ENCODE peak calls at places on chromosomes 12 and 14, in seven cellular contexts. N, E, K, S, W, F and P are unnamed samples.

GRCh38 chr12:78060186-78060585 is 229.5 kb downstream of the NAV3 start:
- DNase-seq in N (no peak), E (no peak), K (no peak), S (no peak), W (peak; percentile 63), F (peak; percentile 88), P (no peak)

GRCh38 chr12:47124451-47124850 is 44.7 kb upstream of the AMIGO2 start:
- DNase-seq in N (no peak), E (no peak), K (no peak), S (no peak), W (peak; percentile 60), F (peak; percentile 72), P (peak; percentile 61)

GRCh38 chr14:71403673-71404072 is 496.4 kb downstream of the PCNX1 start:
- DNase-seq in N (peak; percentile 33), E (no peak), K (no peak), S (no peak), W (peak; percentile 14), F (peak; percentile 44), P (peak; percentile 23)

GRCh38 chr12:123764109-123764508 is 2.0 kb downstream of the DNAH10 start:
- DNase-seq in N (no peak), E (no peak), K (no peak), S (no peak), W (no peak), F (no peak), P (no peak)

GRCh38 chr14:34372766-34373165 is 89.3 kb downstream of the SPTSSA start:
- DNase-seq in N (no peak), E (no peak), K (no peak), S (no peak), W (no peak), F (no peak), P (peak; percentile 66)

GRCh38 chr14:78835052-78835451 is 664.9 kb downstream of the NRXN3 start:
- DNase-seq in N (no peak), E (no peak), K (no peak), S (no peak), W (no peak), F (no peak), P (no peak)

GRCh38 chr14:30808576-30808975 is 65.8 kb upstream of the COCH start:
- DNase-seq in N (no peak), E (no peak), K (no peak), S (no peak), W (no peak), F (no peak), P (no peak)

GRCh38 chr14:92632546-92633273 is 115.7 kb downstream of the LGMN start:
- DNase-seq in N (no peak), E (no peak), K (peak; percentile 24), S (no peak), W (no peak), F (no peak), P (no peak)

GRCh38 chr12:58540480-58541299 is 379.6 kb downstream of the LRIG3 start:
- DNase-seq in N (peak; percentile 92), E (peak; percentile 74), K (peak; percentile 93), S (peak; percentile 75), W (peak; percentile 88), F (peak; percentile 91), P (peak; percentile 74)

GRCh38 chr12:42482086-42482819 is 107.3 kb downstream of the PRICKLE1 start:
- DNase-seq in N (no peak), E (no peak), K (peak; percentile 34), S (no peak), W (no peak), F (peak; percentile 56), P (no peak)

GRCh38 chr12:44477331-44477980 is 398.7 kb downstream of the NELL2 start:
- DNase-seq in N (no peak), E (no peak), K (no peak), S (no peak), W (no peak), F (no peak), P (no peak)

GRCh38 chr14:87113286-87113685 is 879.7 kb downstream of the GALC start:
- DNase-seq in N (peak; percentile 33), E (no peak), K (no peak), S (no peak), W (no peak), F (no peak), P (no peak)

GRCh38 chr12:4116251-4117111 is 157.1 kb upstream of the CCND2 start:
- DNase-seq in N (peak; percentile 80), E (no peak), K (peak; percentile 64), S (no peak), W (peak; percentile 82), F (peak; percentile 82), P (peak; percentile 84)

GRCh38 chr12:5428332-5429221 is 3.3 kb upstream of the NTF3 start:
- DNase-seq in N (peak; percentile 74), E (peak; percentile 38), K (peak; percentile 77), S (no peak), W (peak; percentile 48), F (peak; percentile 75), P (peak; percentile 42)

GRCh38 chr14:96574171-96574632 is 72.0 kb downstream of the PAPOLA start:
- DNase-seq in N (no peak), E (no peak), K (no peak), S (no peak), W (peak; percentile 59), F (no peak), P (no peak)

GRCh38 chr14:72444701-72445100 is 449.2 kb downstream of the DPF3 start:
- DNase-seq in N (no peak), E (no peak), K (no peak), S (no peak), W (no peak), F (peak; percentile 13), P (no peak)

GRCh38 chr14:71113376-71113775 is 206.1 kb downstream of the PCNX1 start:
- DNase-seq in N (peak; percentile 56), E (no peak), K (no peak), S (no peak), W (peak; percentile 47), F (peak; percentile 89), P (no peak)

GRCh38 chr12:93824514-93825500 is 147.6 kb downstream of the CRADD start:
- DNase-seq in N (peak; percentile 94), E (peak; percentile 23), K (peak; percentile 64), S (peak; percentile 36), W (peak; percentile 52), F (peak; percentile 43), P (no peak)
- H4K8ac ChIP-seq in N (no peak overlapping the region), E (no peak overlapping the region), K (no peak overlapping the region), S (no peak overlapping the region), W (peak overlapping the region; percentile 68), F (peak overlapping the region; percentile 30), P (no peak overlapping the region)

DNA sequence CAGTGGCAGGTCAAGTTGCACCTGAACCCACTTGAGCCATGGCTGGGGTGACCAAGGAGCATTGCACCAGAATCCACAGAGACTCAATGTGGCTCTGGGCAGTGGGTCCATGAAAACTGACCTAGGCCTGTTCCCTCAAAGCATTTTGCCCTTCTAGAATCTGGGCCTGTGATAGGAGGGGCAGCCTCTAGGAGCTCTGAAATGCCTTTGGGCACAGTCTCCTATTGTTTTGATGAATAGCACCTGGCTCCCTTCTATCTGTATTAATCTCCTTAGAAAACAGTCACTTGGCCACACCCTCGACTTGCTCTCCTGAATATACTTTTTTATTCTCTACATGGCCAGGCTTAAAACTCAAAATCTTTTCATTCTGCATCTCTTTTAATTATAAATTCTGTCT is 14.1 kb upstream of the KRAS start:
- DNase-seq in N (no peak), E (no peak), K (no peak), S (no peak), W (no peak), F (no peak), P (no peak)
- H3K23ac ChIP-seq in N (no peak overlapping the region), E (no peak overlapping the region), K (no peak overlapping the region), S (no peak overlapping the region), W (peak overlapping the region; percentile 78), F (no peak overlapping the region), P (no peak overlapping the region)

DNA sequence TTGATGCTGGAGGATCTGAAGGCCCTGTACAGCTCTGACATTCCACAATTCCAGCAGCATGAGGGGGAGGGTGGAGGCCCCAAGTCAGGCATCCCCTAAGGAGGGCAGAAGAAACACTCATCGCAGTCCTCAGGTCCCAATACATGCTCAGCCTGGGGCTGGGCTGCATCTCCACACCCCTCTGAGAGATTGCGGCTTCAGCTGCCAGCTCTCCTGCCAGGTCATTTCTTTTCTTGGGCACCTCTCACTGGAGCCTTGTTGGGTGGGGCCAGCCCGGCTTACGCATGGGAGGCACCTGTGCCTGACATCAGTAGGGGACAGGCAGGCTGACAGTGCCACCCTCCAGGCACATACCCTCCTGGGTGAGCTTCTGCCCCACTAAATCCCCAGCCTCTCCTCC is 89.8 kb downstream of the DICER1 start:
- DNase-seq in N (no peak), E (no peak), K (no peak), S (no peak), W (no peak), F (no peak), P (no peak)
- H2BK120ac ChIP-seq in N (no peak overlapping the region), E (no peak overlapping the region), K (no peak overlapping the region), S (no peak overlapping the region), W (no peak overlapping the region), F (no peak overlapping the region), P (no peak overlapping the region)

DNA sequence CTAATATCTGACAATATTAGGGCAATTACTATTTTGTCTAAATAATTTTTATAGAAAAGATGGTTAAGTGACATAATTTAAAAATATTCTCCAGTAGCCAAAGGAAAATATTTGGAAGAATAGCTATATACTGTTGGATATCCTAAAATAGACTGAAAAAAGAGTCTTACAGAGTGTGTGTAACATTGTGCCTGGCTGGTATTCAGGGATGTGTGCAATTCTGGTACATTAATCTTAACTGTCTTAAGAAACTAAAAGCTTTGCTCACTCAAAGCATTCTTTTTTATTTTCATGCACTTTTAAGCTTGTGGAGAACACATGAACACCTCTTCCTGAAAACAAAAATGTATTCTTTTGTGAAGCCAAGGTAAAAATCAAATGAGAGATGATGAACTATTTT is 10.1 kb upstream of the NR2C1 start:
- DNase-seq in N (no peak), E (no peak), K (no peak), S (no peak), W (no peak), F (peak; percentile 26), P (no peak)
- H4K8ac ChIP-seq in N (no peak overlapping the region), E (no peak overlapping the region), K (no peak overlapping the region), S (no peak overlapping the region), W (no peak overlapping the region), F (no peak overlapping the region), P (no peak overlapping the region)

GRCh38 chr12:97609957-97610356 is 147.4 kb downstream of the RMST start:
- DNase-seq in N (peak; percentile 8), E (no peak), K (no peak), S (no peak), W (no peak), F (no peak), P (no peak)
- H3K23ac ChIP-seq in N (no peak overlapping the region), E (no peak overlapping the region), K (no peak overlapping the region), S (no peak overlapping the region), W (no peak overlapping the region), F (no peak overlapping the region), P (no peak overlapping the region)

GRCh38 chr12:25100203-25100602 is 94.8 kb downstream of the DNAI7 start:
- DNase-seq in N (no peak), E (no peak), K (no peak), S (no peak), W (no peak), F (no peak), P (no peak)
- H2BK120ac ChIP-seq in N (no peak overlapping the region), E (no peak overlapping the region), K (no peak overlapping the region), S (no peak overlapping the region), W (no peak overlapping the region), F (peak overlapping the region; percentile 34), P (no peak overlapping the region)

GRCh38 chr12:93115646-93116045 is 186.6 kb upstream of the EEA1 start:
- DNase-seq in N (no peak), E (no peak), K (no peak), S (no peak), W (no peak), F (peak; percentile 44), P (no peak)
- H4K8ac ChIP-seq in N (no peak overlapping the region), E (no peak overlapping the region), K (no peak overlapping the region), S (no peak overlapping the region), W (no peak overlapping the region), F (no peak overlapping the region), P (no peak overlapping the region)